ENCODE peak calls at places on chromosomes 12 and 14, in nine cellular contexts. N is ELR; L is H9; G is right cardiac atrium; R is AG08395; A is SK-N-DZ; K is activated CD4-positive, alpha-beta memory T cell treated with anti-CD3 and anti-CD28 coated beads, Interleukin-2, amount 10 ng/mL, durations not matched to agents 7 days and 5 days; S is fibroblast of gingiva; J is osteocyte. Q is an unnamed sample.

GRCh38 chr14:61569783-61570182 is 125.5 kb upstream of the HIF1A start:
- DNase-seq in N (peak; percentile 88), L (no peak), G (peak; percentile 72), R (peak; percentile 41), A (no peak), K (peak; percentile 50), S (peak; percentile 97), J (no peak), Q (no peak)

GRCh38 chr12:81386101-81386500 is 308.2 kb downstream of the ACSS3 start:
- DNase-seq in N (no peak), L (no peak), G (no peak), R (no peak), A (no peak), K (no peak), S (no peak), J (no peak), Q (no peak)

GRCh38 chr12:121278450-121279375 is 17.8 kb downstream of the CAMKK2 start:
- DNase-seq in N (peak; percentile 66), L (no peak), G (peak; percentile 91), R (peak; percentile 81), A (no peak), K (no peak), S (no peak), J (no peak), Q (no peak)

GRCh38 chr12:52270541-52271070 is 3.8 kb upstream of the KRT86 start:
- DNase-seq in N (no peak), L (no peak), G (no peak), R (no peak), A (no peak), K (no peak), S (no peak), J (no peak), Q (no peak)

GRCh38 chr14:70654609-70655008 is 12.9 kb downstream of the TTC9 start:
- DNase-seq in N (no peak), L (no peak), G (no peak), R (no peak), A (no peak), K (no peak), S (no peak), J (no peak), Q (no peak)

GRCh38 chr12:53726946-53727309 is 324 bp downstream of the CALCOCO1 start:
- DNase-seq in N (peak; percentile 46), L (no peak), G (no peak), R (no peak), A (no peak), K (no peak), S (peak; percentile 51), J (no peak), Q (peak; percentile 53)

GRCh38 chr14:88746042-88746441 is 46.7 kb downstream of the EML5 start:
- DNase-seq in N (no peak), L (no peak), G (no peak), R (no peak), A (no peak), K (no peak), S (peak; percentile 2), J (no peak), Q (no peak)

GRCh38 chr12:86148071-86148470 is 108.1 kb downstream of the MGAT4C start:
- DNase-seq in N (no peak), L (no peak), G (no peak), R (no peak), A (no peak), K (no peak), S (no peak), J (no peak), Q (no peak)

GRCh38 chr12:84842406-84843013 is 70.1 kb downstream of the SLC6A15 start:
- DNase-seq in N (peak; percentile 58), L (no peak), G (no peak), R (peak; percentile 52), A (peak; percentile 71), K (no peak), S (peak; percentile 48), J (no peak), Q (peak; percentile 74)

GRCh38 chr14:57760891-57761290 is 105.0 kb downstream of the SLC35F4 start:
- DNase-seq in N (no peak), L (no peak), G (no peak), R (no peak), A (no peak), K (no peak), S (no peak), J (no peak), Q (peak; percentile 79)

GRCh38 chr14:57182760-57183503 is 85.8 kb downstream of the EXOC5 start:
- DNase-seq in N (peak; percentile 44), L (peak; percentile 35), G (no peak), R (no peak), A (peak; percentile 2), K (no peak), S (peak; percentile 45), J (no peak), Q (peak; percentile 97)

GRCh38 chr12:93759512-93760081 is 82.4 kb downstream of the CRADD start:
- DNase-seq in N (no peak), L (no peak), G (no peak), R (no peak), A (no peak), K (no peak), S (peak; percentile 27), J (no peak), Q (peak; percentile 75)

GRCh38 chr14:55389330-55389729 is 22.3 kb downstream of the ATG14 start:
- DNase-seq in N (peak; percentile 86), L (no peak), G (no peak), R (peak; percentile 29), A (no peak), K (no peak), S (peak; percentile 70), J (no peak), Q (no peak)

GRCh38 chr12:72872986-72873385 is 600.8 kb downstream of the TRHDE start:
- DNase-seq in N (no peak), L (peak; percentile 40), G (no peak), R (no peak), A (no peak), K (no peak), S (no peak), J (no peak), Q (no peak)

GRCh38 chr12:68335462-68335861 is 3.3 kb upstream of the MDM1 start:
- DNase-seq in N (no peak), L (no peak), G (no peak), R (no peak), A (no peak), K (no peak), S (no peak), J (no peak), Q (no peak)

GRCh38 chr12:92860521-92860920 is 68.6 kb downstream of the EEA1 start:
- DNase-seq in N (no peak), L (no peak), G (no peak), R (no peak), A (no peak), K (no peak), S (no peak), J (no peak), Q (no peak)

GRCh38 chr12:52442600-52443061 is 8.5 kb upstream of the KRT75 start:
- DNase-seq in N (peak; percentile 91), L (peak; percentile 83), G (no peak), R (peak; percentile 72), A (no peak), K (no peak), S (peak; percentile 33), J (no peak), Q (no peak)

GRCh38 chr12:129961111-129961510 is 57.3 kb upstream of the TMEM132D start:
- DNase-seq in N (no peak), L (no peak), G (no peak), R (no peak), A (no peak), K (no peak), S (no peak), J (no peak), Q (no peak)